ENCODE peak calls at places on chromosomes 4 and X, in six cellular contexts. F is aorta; G is stimulated activated naive CD8-positive, alpha-beta T cell treated with anti-CD3 and anti-CD28 coated beads, Interleukin-15, Interleukin-2, amounts not matched to agents 100 U/mL and 50 U/mL, for 24 hours; V is naive thymus-derived CD8-positive, alpha-beta T cell; D is upper lobe of right lung; S is stimulated activated naive B cell treated with anti-CD40 and anti-IgM and Interleukin-4, amounts not matched to agents 10 μg/mL and 1 μg/mL and 100 μg/mL, for 72 hours. A is an unnamed sample.

GRCh38 chrX:47960400-47960799 is 43.4 kb downstream of the ZNF182 start:
- ATAC-seq in F (no peak), G (no peak), V (no peak), D (peak), S (peak), A (no peak)

GRCh38 chr4:48360966-48361470 is 19.7 kb downstream of the SLAIN2 start:
- ATAC-seq in F (no peak), G (no peak), V (no peak), D (no peak), S (no peak), A (no peak)

GRCh38 chrX:65601126-65601525 is 66.3 kb upstream of the MSN start:
- ATAC-seq in F (no peak), G (peak), V (peak), D (peak), S (peak), A (peak)

GRCh38 chr4:19807505-19807904 is 444.2 kb upstream of the SLIT2 start:
- ATAC-seq in F (no peak), G (no peak), V (no peak), D (peak), S (no peak), A (no peak)

GRCh38 chr4:114659386-114660008 is 60.9 kb downstream of the UGT8 start:
- ATAC-seq in F (no peak), G (peak), V (peak), D (peak), S (peak), A (peak)

GRCh38 chr4:139416073-139416673 is 37.7 kb upstream of the RAB33B start:
- ATAC-seq in F (no peak), G (peak), V (peak), D (peak), S (peak), A (no peak)

GRCh38 chr4:13007802-13008201 is 476.3 kb downstream of the RAB28 start:
- ATAC-seq in F (no peak), G (no peak), V (no peak), D (no peak), S (no peak), A (no peak)

GRCh38 chr4:6065166-6065565 is 46.9 kb upstream of the C4orf50 start:
- ATAC-seq in F (peak), G (no peak), V (no peak), D (no peak), S (no peak), A (no peak)

GRCh38 chr4:130808492-130808891 is 1712.5 kb downstream of the C4orf33 start:
- ATAC-seq in F (no peak), G (no peak), V (no peak), D (no peak), S (no peak), A (no peak)

GRCh38 chr4:153365003-153365402 is 20.5 kb downstream of the MND1 start:
- ATAC-seq in F (no peak), G (no peak), V (no peak), D (peak), S (peak), A (no peak)

GRCh38 chr4:8180310-8181093 is 18.6 kb upstream of the SH3TC1 start:
- ATAC-seq in F (no peak), G (no peak), V (no peak), D (no peak), S (no peak), A (no peak)

GRCh38 chr4:169241480-169241879 is 29.3 kb downstream of the SH3RF1 start:
- ATAC-seq in F (no peak), G (no peak), V (no peak), D (peak), S (no peak), A (no peak)

GRCh38 chrX:138411048-138411447 is 300.5 kb downstream of the FGF13 start:
- ATAC-seq in F (no peak), G (no peak), V (no peak), D (no peak), S (no peak), A (no peak)

GRCh38 chr4:179225594-179225993 is 1783.4 kb upstream of the AGA start:
- ATAC-seq in F (no peak), G (no peak), V (no peak), D (no peak), S (no peak), A (no peak)

GRCh38 chr4:8598391-8599090 is 6.0 kb downstream of the CPZ start:
- ATAC-seq in F (no peak), G (no peak), V (no peak), D (no peak), S (no peak), A (no peak)

GRCh38 chr4:186901850-186902249 is 178.2 kb upstream of the FAT1 start:
- ATAC-seq in F (no peak), G (no peak), V (no peak), D (no peak), S (no peak), A (no peak)

GRCh38 chr4:36316544-36317082 is 35.2 kb downstream of the DTHD1 start:
- ATAC-seq in F (no peak), G (peak), V (no peak), D (no peak), S (no peak), A (no peak)

GRCh38 chr4:144688035-144688569 is 42.1 kb downstream of the HHIP start:
- ATAC-seq in F (no peak), G (no peak), V (no peak), D (no peak), S (no peak), A (no peak)

A was measured in gastroesophageal sphincter.